ENCODE peak calls at places on chromosome X, in five cellular contexts. B is astrocyte of the hippocampus, C is occipital lobe, V is left ventricle myocardium inferior, T is AG08395. W is an unnamed sample.

GRCh38 chrX:149531599-149531998 is 9.2 kb upstream of the EOLA1 start:
- DNase-seq in B (no peak), V (no peak), T (no peak), C (no peak), W (no peak)

GRCh38 chrX:154546354-154547244 is at the start of gene G6PD:
- DNase-seq in B (peak), V (peak), T (peak), C (peak), W (peak)

GRCh38 chrX:86910027-86910426 is 607.6 kb upstream of the KLHL4 start:
- DNase-seq in B (no peak), V (no peak), C (no peak), T (no peak), W (no peak)

GRCh38 chrX:110944793-110945466 is 149.3 kb upstream of the CHRDL1 start:
- DNase-seq in B (peak), T (no peak), C (peak), V (no peak), W (no peak)

GRCh38 chrX:138775501-138775900 is 64.0 kb upstream of the FGF13 start:
- DNase-seq in C (no peak), V (no peak), B (peak), T (peak), W (peak)

GRCh38 chrX:117305168-117305766 is 811.3 kb downstream of the KLHL13 start:
- DNase-seq in V (no peak), C (no peak), B (no peak), T (no peak), W (no peak)

GRCh38 chrX:55160685-55161552 is 59.2 kb upstream of the PAGE5 start:
- DNase-seq in V (peak), B (peak), C (peak), T (peak), W (peak)

GRCh38 chrX:19554786-19555185 is 39.5 kb upstream of the MAP3K15 start:
- DNase-seq in B (peak), T (peak), C (no peak), V (no peak), W (peak)

GRCh38 chrX:3638280-3638873 is 75.1 kb downstream of the PRKX start:
- DNase-seq in B (peak), V (no peak), T (peak), C (no peak), W (peak)

GRCh38 chrX:68894513-68895338 is 65.9 kb downstream of the EFNB1 start:
- DNase-seq in T (peak), B (peak), V (peak), C (peak), W (peak)

GRCh38 chrX:20973038-20973437 is 401.2 kb upstream of the CNKSR2 start:
- DNase-seq in C (no peak), V (no peak), T (no peak), B (no peak), W (peak)

GRCh38 chrX:47321386-47321785 is 49.0 kb upstream of the ZNF157 start:
- DNase-seq in V (peak), T (peak), C (peak), B (peak), W (no peak)

GRCh38 chrX:103330601-103331397 is 760 bp downstream of the TCEAL7 start:
- DNase-seq in B (peak), C (peak), V (no peak), T (no peak), W (no peak)

GRCh38 chrX:42442745-42443144 is 335.2 kb downstream of the PPP1R2C start:
- DNase-seq in B (no peak), V (no peak), T (no peak), C (no peak), W (no peak)

GRCh38 chrX:153817291-153817690 is 13.1 kb downstream of the PDZD4 start:
- DNase-seq in B (no peak), C (no peak), T (no peak), V (no peak), W (peak)

GRCh38 chrX:152177497-152178269 is 39.3 kb upstream of the MAGEA10 start:
- DNase-seq in C (no peak), V (no peak), B (peak), T (no peak), W (no peak)

GRCh38 chrX:7263961-7264360 is 116.0 kb upstream of the PUDP start:
- DNase-seq in B (peak), V (no peak), T (peak), C (no peak), W (no peak)

GRCh38 chrX:31126205-31126604 is 54.4 kb upstream of the FTHL17 start:
- DNase-seq in B (peak), V (no peak), C (no peak), T (no peak), W (no peak)

GRCh38 chrX:22689290-22689689 is 310.5 kb upstream of the DDX53 start:
- DNase-seq in V (no peak), T (no peak), C (no peak), B (peak), W (no peak)

GRCh38 chrX:4638036-4638435 is 924.6 kb upstream of the PRKX start:
- DNase-seq in C (no peak), B (no peak), V (no peak), T (no peak), W (no peak)

GRCh38 chrX:21798677-21799219 is 40.7 kb upstream of the MBTPS2 start:
- DNase-seq in T (peak), V (no peak), C (no peak), B (peak), W (peak)

GRCh38 chrX:66162331-66162822 is 1.7 kb upstream of the HEPH start:
- DNase-seq in B (no peak), T (no peak), C (no peak), V (no peak), W (no peak)

GRCh38 chrX:51894697-51895336 is 1.4 kb downstream of the MAGED1 start:
- DNase-seq in C (peak), V (no peak), T (no peak), B (peak), W (no peak)

GRCh38 chrX:6683353-6683752 is 148.4 kb upstream of the VCX3A start:
- DNase-seq in V (no peak), C (no peak), B (no peak), T (no peak), W (no peak)

GRCh38 chrX:136034622-136035021 is 49.4 kb downstream of the SLC9A6 start:
- DNase-seq in T (no peak), C (no peak), V (no peak), B (no peak), W (no peak)

GRCh38 chrX:75746891-75747639 is 38.0 kb downstream of the MAGEE2 start:
- DNase-seq in V (peak), C (peak), B (peak), T (peak), W (peak)

GRCh38 chrX:46953137-46953527 is 40.9 kb downstream of the JADE3 start:
- DNase-seq in C (no peak), V (no peak), T (no peak), B (no peak), W (no peak)

GRCh38 chrX:119755981-119756533 is 2.3 kb upstream of the SOWAHD start:
- DNase-seq in C (no peak), B (no peak), T (no peak), V (no peak), W (peak)

GRCh38 chrX:120672841-120673530 is 43.1 kb upstream of the C1GALT1C1 start:
- DNase-seq in B (no peak), C (no peak), T (no peak), V (no peak), W (no peak)

GRCh38 chrX:151393514-151393913 is 3.5 kb upstream of the VMA21 start:
- DNase-seq in V (no peak), B (peak), C (peak), T (no peak), W (no peak)

GRCh38 chrX:154477891-154478477 is 1.1 kb downstream of the LAGE3 start:
- DNase-seq in T (no peak), V (no peak), C (no peak), B (no peak), W (peak)

GRCh38 chrX:51641421-51642021 is 22.8 kb upstream of the CENPVL3 start:
- DNase-seq in C (no peak), T (peak), V (no peak), B (peak), W (peak)

GRCh38 chrX:11380187-11380586 is 87.0 kb downstream of the AMELX start:
- DNase-seq in C (no peak), V (no peak), B (no peak), T (peak), W (no peak)

GRCh38 chrX:136067097-136067496 is 80.2 kb upstream of the FHL1 start:
- DNase-seq in B (no peak), V (no peak), C (no peak), T (no peak), W (no peak)

GRCh38 chrX:64894454-64895038 is 81.7 kb downstream of the ZC4H2 start:
- DNase-seq in T (no peak), B (no peak), V (no peak), C (no peak), W (no peak)